ENCODE peak calls at places on chromosomes 5 and 9, in ten cellular contexts. X is sigmoid colon, Z is lower leg skin, B is upper lobe of left lung, U is A549, T is suprapubic skin, V is esophagus muscularis mucosa, F is breast epithelium, S is uterus, L is ovary. D is an unnamed sample.

GRCh38 chr5:19002111-19002510 is 985.9 kb downstream of the CDH18 start:
- DNase-seq in X (no peak), Z (no peak), B (no peak), U (no peak), T (no peak), V (no peak), F (no peak), S (no peak), L (no peak), D (no peak)

GRCh38 chr5:138632900-138633489 is 57.8 kb upstream of the HSPA9 start:
- DNase-seq in X (peak), Z (no peak), B (peak), U (peak), T (no peak), V (no peak), F (no peak), S (peak), L (peak), D (peak)

GRCh38 chr9:131312822-131313770 is 23.6 kb downstream of the PLPP7 start:
- DNase-seq in X (no peak), Z (no peak), B (no peak), U (peak), T (peak), V (no peak), F (no peak), S (no peak), L (no peak), D (no peak)

GRCh38 chr5:145946112-145946861 is 9.9 kb downstream of the SH3RF2 start:
- DNase-seq in X (no peak), Z (no peak), B (no peak), U (peak), T (no peak), V (no peak), F (no peak), S (no peak), L (no peak), D (peak)

GRCh38 chr9:34045903-34046302 is 2.8 kb downstream of the UBAP2 start:
- DNase-seq in X (no peak), Z (no peak), B (no peak), U (no peak), T (no peak), V (no peak), F (no peak), S (no peak), L (no peak), D (no peak)

GRCh38 chr9:127197861-127198430 is 66.6 kb upstream of the GARNL3 start:
- DNase-seq in X (no peak), Z (no peak), B (no peak), U (no peak), T (no peak), V (no peak), F (no peak), S (no peak), L (no peak), D (no peak)

GRCh38 chr9:137176302-137177182 is 4.7 kb upstream of the TMEM210 start:
- DNase-seq in X (no peak), Z (no peak), B (no peak), U (peak), T (no peak), V (no peak), F (no peak), S (no peak), L (no peak), D (no peak)

GRCh38 chr9:33133186-33133585 is 34.0 kb downstream of the B4GALT1 start:
- DNase-seq in X (peak), Z (peak), B (peak), U (no peak), T (peak), V (no peak), F (no peak), S (no peak), L (no peak), D (no peak)

GRCh38 chr9:136808781-136809158 is 1.0 kb downstream of the RABL6 start:
- DNase-seq in X (no peak), Z (no peak), B (no peak), U (no peak), T (no peak), V (no peak), F (no peak), S (no peak), L (no peak), D (no peak)

GRCh38 chr5:29054694-29055093 is 2016.3 kb upstream of the CDH9 start:
- DNase-seq in X (no peak), Z (no peak), B (no peak), U (no peak), T (no peak), V (no peak), F (no peak), S (no peak), L (no peak), D (no peak)

GRCh38 chr5:1121101-1121500 is 9.2 kb upstream of the SLC12A7 start:
- DNase-seq in X (no peak), Z (no peak), B (no peak), U (no peak), T (no peak), V (no peak), F (no peak), S (no peak), L (no peak), D (no peak)

GRCh38 chr9:98135938-98136337 is 16.9 kb upstream of the TRIM14 start:
- DNase-seq in X (peak), Z (no peak), B (no peak), U (no peak), T (no peak), V (peak), F (no peak), S (no peak), L (no peak), D (no peak)

GRCh38 chr5:142106061-142106460 is 2.5 kb upstream of the NDFIP1 start:
- DNase-seq in X (peak), Z (no peak), B (no peak), U (no peak), T (no peak), V (no peak), F (no peak), S (peak), L (no peak), D (peak)

GRCh38 chr9:35903049-35903448 is 3.0 kb upstream of the HRCT1 start:
- DNase-seq in X (no peak), Z (no peak), B (no peak), U (peak), T (no peak), V (no peak), F (no peak), S (no peak), L (no peak), D (no peak)

GRCh38 chr5:33272288-33272687 is 168.5 kb upstream of the TARS1 start:
- DNase-seq in X (no peak), Z (no peak), B (no peak), U (peak), T (no peak), V (no peak), F (no peak), S (no peak), L (no peak), D (no peak)

GRCh38 chr5:181099453-181100086 is 31.4 kb downstream of the OR2V1 start:
- DNase-seq in X (no peak), Z (peak), B (no peak), U (peak), T (no peak), V (peak), F (no peak), S (no peak), L (no peak), D (no peak)

GRCh38 chr9:82168585-82168984 is 180.0 kb downstream of the SPATA31D1 start:
- DNase-seq in X (no peak), Z (no peak), B (no peak), U (no peak), T (no peak), V (no peak), F (no peak), S (no peak), L (no peak), D (no peak)

GRCh38 chr5:144742376-144742775 is 571.7 kb downstream of the KCTD16 start:
- DNase-seq in X (no peak), Z (no peak), B (no peak), U (no peak), T (no peak), V (no peak), F (no peak), S (no peak), L (no peak), D (no peak)

GRCh38 chr5:138884094-138884493 is 9.0 kb upstream of the LRRTM2 start:
- DNase-seq in X (no peak), Z (no peak), B (no peak), U (no peak), T (no peak), V (no peak), F (no peak), S (no peak), L (no peak), D (no peak)

GRCh38 chr5:16427572-16427971 is 38.0 kb downstream of the ZNF622 start:
- DNase-seq in X (no peak), Z (no peak), B (no peak), U (no peak), T (no peak), V (no peak), F (no peak), S (no peak), L (no peak), D (no peak)

GRCh38 chr9:8850916-8851315 is 1051.3 kb upstream of the DMAC1 start:
- DNase-seq in X (no peak), Z (no peak), B (no peak), U (no peak), T (no peak), V (no peak), F (no peak), S (no peak), L (no peak), D (no peak)

GRCh38 chr9:123772374-123772773 is 157.6 kb downstream of the DENND1A start:
- DNase-seq in X (no peak), Z (no peak), B (no peak), U (no peak), T (no peak), V (no peak), F (no peak), S (no peak), L (no peak), D (no peak)

GRCh38 chr5:150659360-150660107 is 1.5 kb upstream of the MYOZ3 start:
- DNase-seq in X (peak), Z (peak), B (no peak), U (no peak), T (peak), V (no peak), F (peak), S (peak), L (peak), D (peak)

GRCh38 chr5:32339878-32340277 is 27.1 kb upstream of the MTMR12 start:
- DNase-seq in X (no peak), Z (no peak), B (no peak), U (no peak), T (no peak), V (no peak), F (no peak), S (no peak), L (no peak), D (no peak)

GRCh38 chr5:149641600-149641999 is 60.3 kb downstream of the ARHGEF37 start:
- DNase-seq in X (peak), Z (peak), B (no peak), U (no peak), T (no peak), V (no peak), F (no peak), S (no peak), L (no peak), D (no peak)

GRCh38 chr5:12277504-12278192 is 373.4 kb upstream of the CTNND2 start:
- DNase-seq in X (no peak), Z (no peak), B (no peak), U (no peak), T (no peak), V (no peak), F (no peak), S (no peak), L (no peak), D (no peak)

GRCh38 chr5:6545770-6546690 is 86.8 kb downstream of the NSUN2 start:
- DNase-seq in X (peak), Z (peak), B (no peak), U (no peak), T (peak), V (peak), F (peak), S (no peak), L (no peak), D (no peak)

GRCh38 chr5:78577051-78577807 is 71.3 kb downstream of the LHFPL2 start:
- DNase-seq in X (peak), Z (no peak), B (no peak), U (no peak), T (no peak), V (no peak), F (no peak), S (peak), L (no peak), D (no peak)

GRCh38 chr5:54270326-54270725 is 40.0 kb downstream of the ARL15 start:
- DNase-seq in X (no peak), Z (no peak), B (no peak), U (no peak), T (no peak), V (peak), F (no peak), S (no peak), L (no peak), D (no peak)

GRCh38 chr5:144395704-144396103 is 225.0 kb downstream of the KCTD16 start:
- DNase-seq in X (no peak), Z (no peak), B (no peak), U (no peak), T (no peak), V (no peak), F (no peak), S (no peak), L (no peak), D (no peak)

GRCh38 chr9:36470891-36471290 is 70.8 kb upstream of the RNF38 start:
- DNase-seq in X (peak), Z (peak), B (peak), U (no peak), T (no peak), V (no peak), F (peak), S (peak), L (peak), D (peak)

GRCh38 chr9:36415822-36416515 is 15.9 kb upstream of the RNF38 start:
- DNase-seq in X (no peak), Z (no peak), B (no peak), U (peak), T (no peak), V (no peak), F (no peak), S (no peak), L (no peak), D (no peak)

GRCh38 chr9:83258521-83258920 is 195.6 kb upstream of the RASEF start:
- DNase-seq in X (no peak), Z (no peak), B (no peak), U (no peak), T (no peak), V (no peak), F (no peak), S (no peak), L (no peak), D (no peak)

GRCh38 chr9:116193636-116194035 is 40.0 kb downstream of the PAPPA start:
- DNase-seq in X (no peak), Z (no peak), B (no peak), U (no peak), T (no peak), V (no peak), F (no peak), S (no peak), L (no peak), D (no peak)

GRCh38 chr9:134067904-134068741 is at the start of gene BRD3:
- DNase-seq in X (peak), Z (peak), B (peak), U (peak), T (peak), V (no peak), F (peak), S (peak), L (peak), D (peak)
- TF ChIP-seq POLR2A in X (no peak), Z (no peak), B (peak), U (peak), T (peak), V (no peak), F (no peak), S (peak), L (peak), D (peak)

GRCh38 chr5:93790401-93790800 is 49.0 kb upstream of the POU5F2 start:
- DNase-seq in X (no peak), Z (no peak), B (no peak), U (no peak), T (no peak), V (no peak), F (no peak), S (no peak), L (no peak), D (no peak)

GRCh38 chr5:93794954-93795353 is 53.6 kb upstream of the POU5F2 start:
- DNase-seq in X (no peak), Z (no peak), B (no peak), U (peak), T (no peak), V (no peak), F (no peak), S (no peak), L (no peak), D (no peak)

GRCh38 chr5:93793159-93793781 is 51.9 kb upstream of the POU5F2 start:
- DNase-seq in X (no peak), Z (no peak), B (no peak), U (no peak), T (no peak), V (no peak), F (no peak), S (no peak), L (no peak), D (no peak)

GRCh38 chr5:93789173-93790070 is 48.0 kb upstream of the POU5F2 start:
- DNase-seq in X (no peak), Z (no peak), B (no peak), U (peak), T (no peak), V (no peak), F (no peak), S (no peak), L (no peak), D (no peak)

DNA sequence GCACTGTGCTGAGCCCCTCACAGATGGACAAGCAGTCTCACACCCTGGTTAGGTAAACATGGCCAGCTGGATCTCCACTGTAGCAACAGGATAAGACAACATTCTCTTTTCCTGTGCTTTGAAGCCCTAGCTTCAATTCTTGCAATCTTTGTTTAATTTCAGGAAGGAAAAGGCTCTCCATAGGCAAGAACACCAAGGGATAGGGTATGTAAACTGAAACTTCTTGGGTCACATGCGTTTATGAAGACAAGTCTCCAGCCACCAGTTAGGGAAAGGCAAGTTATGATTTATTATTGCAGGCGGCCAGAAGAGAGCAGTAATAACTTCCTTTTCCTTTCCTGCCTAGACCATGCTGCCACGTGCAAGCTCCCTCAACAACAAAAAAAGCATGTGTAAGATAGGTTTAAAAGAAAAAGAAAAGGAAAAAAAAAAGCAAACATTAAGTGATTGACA is 50.1 kb upstream of the POU5F2 start:
- DNase-seq in X (no peak), Z (no peak), B (no peak), U (peak), T (no peak), V (no peak), F (no peak), S (no peak), L (no peak), D (no peak)
- TF ChIP-seq CTCF in X (no peak), Z (no peak), B (peak), U (no peak), T (no peak), V (no peak), F (no peak), S (no peak), L (no peak), D (no peak)

GRCh38 chr9:78023003-78023741 is 8.4 kb downstream of the GNAQ start:
- DNase-seq in X (no peak), Z (no peak), B (peak), U (peak), T (no peak), V (no peak), F (no peak), S (no peak), L (no peak), D (no peak)
- TF ChIP-seq POLR2A in X (no peak), Z (no peak), B (peak), U (no peak), T (no peak), V (no peak), F (no peak), S (no peak), L (no peak), D (no peak)

DNA sequence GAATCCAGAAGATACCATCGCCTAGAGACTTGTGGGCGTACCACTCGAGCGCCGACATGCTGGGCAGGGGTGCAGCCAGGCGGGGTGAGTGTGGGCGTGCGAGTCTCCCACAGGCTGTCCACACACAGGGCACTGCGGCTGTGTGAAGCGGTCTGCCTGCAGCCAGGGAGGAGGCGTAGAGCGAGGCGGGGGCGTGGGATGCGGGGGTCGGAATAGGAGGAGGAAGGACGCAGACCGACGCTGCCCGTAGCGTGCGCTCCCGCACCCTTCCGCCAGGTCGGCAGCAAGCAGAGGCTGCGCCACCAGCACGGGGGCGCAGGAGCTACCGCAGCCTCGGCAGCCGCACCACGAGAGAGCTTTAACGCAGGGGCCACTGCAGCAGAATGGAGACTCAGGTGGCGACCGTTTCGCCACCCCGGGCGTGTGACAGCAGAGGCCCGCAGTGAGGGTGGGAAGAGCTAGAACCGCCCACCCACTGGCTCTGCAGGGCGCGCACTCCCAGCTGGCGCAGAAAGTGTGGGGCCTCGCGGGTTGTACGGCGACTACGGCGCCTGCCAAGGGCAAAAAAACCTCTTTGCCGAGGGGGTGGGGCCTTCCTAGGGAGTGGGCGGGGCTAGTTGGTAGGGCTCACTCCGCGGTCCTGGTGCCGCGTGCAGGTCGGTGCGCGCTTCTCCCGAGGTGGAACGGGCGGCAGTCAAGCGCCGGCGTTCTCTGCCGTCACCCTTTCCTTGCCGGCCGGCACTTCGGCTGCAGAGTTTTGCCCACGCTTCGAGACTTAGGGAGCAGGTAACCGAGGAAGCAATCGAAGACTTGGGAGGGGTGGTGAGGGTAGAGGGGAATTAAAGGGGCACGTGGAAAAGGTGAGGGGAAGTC is at the start of the genes MBLAC2 and POLR3G:
- DNase-seq in X (peak), Z (peak), B (peak), U (peak), T (peak), V (peak), F (peak), S (peak), L (peak), D (peak)
- TF ChIP-seq CTCF in X (peak), Z (no peak), B (peak), U (no peak), T (peak), V (peak), F (peak), S (peak), L (peak), D (peak)

GRCh38 chr9:96418074-96418919 is at the start of gene ZNF367:
- DNase-seq in X (peak), Z (peak), B (peak), U (peak), T (peak), V (peak), F (peak), S (peak), L (peak), D (peak)
- TF ChIP-seq POLR2A in X (no peak), Z (no peak), B (no peak), U (peak), T (no peak), V (no peak), F (no peak), S (peak), L (no peak), D (no peak)

GRCh38 chr9:105401651-105402050 is 46.2 kb upstream of the FSD1L start:
- DNase-seq in X (no peak), Z (no peak), B (no peak), U (peak), T (no peak), V (no peak), F (no peak), S (no peak), L (no peak), D (no peak)
- TF ChIP-seq CTCF in X (no peak), Z (no peak), B (no peak), U (no peak), T (no peak), V (no peak), F (no peak), S (no peak), L (no peak), D (peak)

DNA sequence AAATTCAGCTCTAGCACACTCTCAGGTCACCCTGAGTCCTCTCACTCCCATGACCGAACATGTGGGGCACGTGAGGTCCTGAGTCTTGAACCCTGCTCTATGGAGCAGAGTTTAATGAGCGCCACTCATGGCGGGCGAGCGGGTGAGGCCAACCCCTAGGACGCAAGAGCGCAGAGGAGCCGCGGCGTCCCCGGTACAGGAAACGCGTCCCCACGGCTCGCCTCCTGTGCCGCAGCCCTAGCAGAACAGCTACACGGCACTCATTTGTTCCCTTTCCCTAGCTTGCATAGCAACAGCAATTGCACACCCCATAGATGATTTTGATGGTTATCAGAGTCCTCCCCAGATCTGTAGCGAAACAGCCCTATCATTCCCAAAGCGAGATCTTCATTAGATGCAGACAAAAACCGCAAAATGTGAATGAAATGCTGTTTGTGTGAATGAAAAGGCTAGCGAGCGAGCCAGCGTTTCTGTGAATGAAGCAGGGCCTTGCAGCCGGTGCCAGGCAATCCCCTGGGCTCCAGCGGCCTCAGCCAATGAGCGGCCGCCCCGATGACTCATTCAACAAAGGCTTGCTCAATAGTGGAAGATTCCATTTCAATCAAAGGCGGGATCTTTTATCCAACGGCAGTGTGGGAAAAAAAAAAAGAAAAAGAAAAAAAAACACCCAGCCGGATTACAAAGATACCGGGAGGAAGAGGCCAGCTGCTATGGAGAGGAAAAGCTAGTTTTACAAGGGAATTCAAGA is 1.5 kb upstream of the SHC3 start:
- DNase-seq in X (peak), Z (peak), B (peak), U (peak), T (peak), V (peak), F (peak), S (peak), L (peak), D (peak)
- TF ChIP-seq POLR2A in X (no peak), Z (no peak), B (peak), U (peak), T (no peak), V (no peak), F (no peak), S (peak), L (no peak), D (no peak)